ENCODE peak calls at places on chromosomes 16 and 17, in ten cellular contexts. One of them, this sample, is unnamed.

GRCh38 chr17:82031885-82032627 is 578 bp downstream of the RAC3 start:
- DNase-seq in astrocyte of the cerebellum: no peak
- DNase-seq in fibroblast of lung: no peak
- DNase-seq in A549: no peak
- DNase-seq in fibroblast of pulmonary artery: no peak
- DNase-seq in body of pancreas: peak; percentile 60
- DNase-seq in fibroblast of mammary gland: no peak
- DNase-seq in BE2C: no peak
- DNase-seq in neural progenitor cell: peak; percentile 38
- DNase-seq in stomach: peak; percentile 74
- DNase-seq in this sample: no peak

GRCh38 chr17:3659541-3660111 is 8.8 kb downstream of the TAX1BP3 start:
- DNase-seq in astrocyte of the cerebellum: peak; percentile 81
- DNase-seq in fibroblast of lung: peak; percentile 94
- DNase-seq in A549: peak; percentile 80
- DNase-seq in fibroblast of pulmonary artery: peak; percentile 87
- DNase-seq in body of pancreas: peak; percentile 72
- DNase-seq in fibroblast of mammary gland: peak; percentile 96
- DNase-seq in BE2C: no peak
- DNase-seq in neural progenitor cell: no peak
- DNase-seq in stomach: peak; percentile 76
- DNase-seq in this sample: peak; percentile 95

GRCh38 chr16:31099860-31100638 is 5.5 kb upstream of the VKORC1 start:
- DNase-seq in astrocyte of the cerebellum: no peak
- DNase-seq in fibroblast of lung: peak; percentile 21
- DNase-seq in A549: no peak
- DNase-seq in fibroblast of pulmonary artery: peak; percentile 30
- DNase-seq in body of pancreas: no peak
- DNase-seq in fibroblast of mammary gland: peak; percentile 91
- DNase-seq in BE2C: no peak
- DNase-seq in neural progenitor cell: no peak
- DNase-seq in stomach: no peak
- DNase-seq in this sample: no peak

GRCh38 chr16:49281843-49282642 is 405 bp upstream of the CBLN1 start:
- DNase-seq in astrocyte of the cerebellum: no peak
- DNase-seq in fibroblast of lung: peak; percentile 23
- DNase-seq in A549: peak; percentile 78
- DNase-seq in fibroblast of pulmonary artery: peak; percentile 55
- DNase-seq in body of pancreas: peak; percentile 91
- DNase-seq in fibroblast of mammary gland: peak; percentile 54
- DNase-seq in BE2C: peak; percentile 97
- DNase-seq in neural progenitor cell: peak; percentile 99
- DNase-seq in stomach: peak; percentile 77
- DNase-seq in this sample: peak; percentile 51

GRCh38 chr17:74830861-74831260 is 28.8 kb downstream of the GRIN2C start:
- DNase-seq in astrocyte of the cerebellum: no peak
- DNase-seq in fibroblast of lung: no peak
- DNase-seq in A549: no peak
- DNase-seq in fibroblast of pulmonary artery: no peak
- DNase-seq in body of pancreas: no peak
- DNase-seq in fibroblast of mammary gland: no peak
- DNase-seq in BE2C: no peak
- DNase-seq in neural progenitor cell: no peak
- DNase-seq in stomach: no peak
- DNase-seq in this sample: no peak

GRCh38 chr17:17900615-17901520 is 64.1 kb upstream of the SREBF1 start:
- DNase-seq in astrocyte of the cerebellum: peak; percentile 95
- DNase-seq in fibroblast of lung: peak; percentile 99
- DNase-seq in A549: peak; percentile 83
- DNase-seq in fibroblast of pulmonary artery: peak; percentile 97
- DNase-seq in body of pancreas: peak; percentile 85
- DNase-seq in fibroblast of mammary gland: peak; percentile 99
- DNase-seq in BE2C: peak; percentile 60
- DNase-seq in neural progenitor cell: no peak
- DNase-seq in stomach: peak; percentile 60
- DNase-seq in this sample: peak; percentile 98

GRCh38 chr16:16143038-16143763 is 80.1 kb downstream of the ABCC6 start:
- DNase-seq in astrocyte of the cerebellum: no peak
- DNase-seq in fibroblast of lung: no peak
- DNase-seq in A549: peak; percentile 69
- DNase-seq in fibroblast of pulmonary artery: no peak
- DNase-seq in body of pancreas: peak; percentile 12
- DNase-seq in fibroblast of mammary gland: no peak
- DNase-seq in BE2C: peak; percentile 34
- DNase-seq in neural progenitor cell: peak; percentile 37
- DNase-seq in stomach: no peak
- DNase-seq in this sample: no peak

GRCh38 chr17:28227278-28228108 is 91.5 kb upstream of the TMEM97 start:
- DNase-seq in astrocyte of the cerebellum: no peak
- DNase-seq in fibroblast of lung: peak; percentile 19
- DNase-seq in A549: peak; percentile 94
- DNase-seq in fibroblast of pulmonary artery: peak; percentile 23
- DNase-seq in body of pancreas: peak; percentile 97
- DNase-seq in fibroblast of mammary gland: peak; percentile 19
- DNase-seq in BE2C: peak; percentile 21
- DNase-seq in neural progenitor cell: peak; percentile 99
- DNase-seq in stomach: peak; percentile 87
- DNase-seq in this sample: peak; percentile 16

GRCh38 chr17:80182845-80183223 is 13.0 kb downstream of the CARD14 start:
- DNase-seq in astrocyte of the cerebellum: no peak
- DNase-seq in fibroblast of lung: no peak
- DNase-seq in A549: no peak
- DNase-seq in fibroblast of pulmonary artery: no peak
- DNase-seq in body of pancreas: no peak
- DNase-seq in fibroblast of mammary gland: no peak
- DNase-seq in BE2C: no peak
- DNase-seq in neural progenitor cell: no peak
- DNase-seq in stomach: no peak
- DNase-seq in this sample: no peak

GRCh38 chr16:74844041-74844826 is 69.6 kb upstream of the FA2H start:
- DNase-seq in astrocyte of the cerebellum: no peak
- DNase-seq in fibroblast of lung: no peak
- DNase-seq in A549: no peak
- DNase-seq in fibroblast of pulmonary artery: no peak
- DNase-seq in body of pancreas: no peak
- DNase-seq in fibroblast of mammary gland: peak; percentile 29
- DNase-seq in BE2C: no peak
- DNase-seq in neural progenitor cell: no peak
- DNase-seq in stomach: no peak
- DNase-seq in this sample: peak; percentile 18

GRCh38 chr17:70106551-70106950 is 31.5 kb downstream of the KCNJ16 start:
- DNase-seq in astrocyte of the cerebellum: no peak
- DNase-seq in fibroblast of lung: no peak
- DNase-seq in A549: no peak
- DNase-seq in fibroblast of pulmonary artery: no peak
- DNase-seq in body of pancreas: no peak
- DNase-seq in fibroblast of mammary gland: no peak
- DNase-seq in BE2C: no peak
- DNase-seq in neural progenitor cell: no peak
- DNase-seq in stomach: no peak
- DNase-seq in this sample: no peak

GRCh38 chr17:48416971-48417370 is 13.0 kb downstream of the SKAP1 start:
- DNase-seq in astrocyte of the cerebellum: no peak
- DNase-seq in fibroblast of lung: no peak
- DNase-seq in A549: no peak
- DNase-seq in fibroblast of pulmonary artery: no peak
- DNase-seq in body of pancreas: no peak
- DNase-seq in fibroblast of mammary gland: no peak
- DNase-seq in BE2C: no peak
- DNase-seq in neural progenitor cell: no peak
- DNase-seq in stomach: no peak
- DNase-seq in this sample: no peak

GRCh38 chr17:46841561-46842379 is 9.6 kb upstream of the WNT9B start:
- DNase-seq in astrocyte of the cerebellum: no peak
- DNase-seq in fibroblast of lung: no peak
- DNase-seq in A549: peak; percentile 54
- DNase-seq in fibroblast of pulmonary artery: peak; percentile 10
- DNase-seq in body of pancreas: no peak
- DNase-seq in fibroblast of mammary gland: no peak
- DNase-seq in BE2C: peak; percentile 41
- DNase-seq in neural progenitor cell: peak; percentile 77
- DNase-seq in stomach: no peak
- DNase-seq in this sample: no peak

GRCh38 chr17:81285179-81285878 is 9.8 kb downstream of the SLC38A10 start:
- DNase-seq in astrocyte of the cerebellum: no peak
- DNase-seq in fibroblast of lung: peak; percentile 21
- DNase-seq in A549: no peak
- DNase-seq in fibroblast of pulmonary artery: peak; percentile 42
- DNase-seq in body of pancreas: peak; percentile 81
- DNase-seq in fibroblast of mammary gland: peak; percentile 64
- DNase-seq in BE2C: no peak
- DNase-seq in neural progenitor cell: peak; percentile 21
- DNase-seq in stomach: peak; percentile 56
- DNase-seq in this sample: peak; percentile 66

GRCh38 chr16:57639172-57639571 is 10.7 kb downstream of the ADGRG1 start:
- DNase-seq in astrocyte of the cerebellum: no peak
- DNase-seq in fibroblast of lung: peak; percentile 43
- DNase-seq in A549: no peak
- DNase-seq in fibroblast of pulmonary artery: no peak
- DNase-seq in body of pancreas: peak; percentile 86
- DNase-seq in fibroblast of mammary gland: no peak
- DNase-seq in BE2C: peak; percentile 93
- DNase-seq in neural progenitor cell: peak; percentile 98
- DNase-seq in stomach: peak; percentile 67
- DNase-seq in this sample: no peak

GRCh38 chr17:45293413-45294211 is 23.2 kb downstream of the MAP3K14 start:
- DNase-seq in astrocyte of the cerebellum: peak; percentile 77
- DNase-seq in fibroblast of lung: peak; percentile 96
- DNase-seq in A549: peak; percentile 93
- DNase-seq in fibroblast of pulmonary artery: peak; percentile 87
- DNase-seq in body of pancreas: peak; percentile 91
- DNase-seq in fibroblast of mammary gland: peak; percentile 98
- DNase-seq in BE2C: peak; percentile 74
- DNase-seq in neural progenitor cell: no peak
- DNase-seq in stomach: peak; percentile 78
- DNase-seq in this sample: peak; percentile 91

GRCh38 chr17:6544770-6545169 is 11.6 kb downstream of the PITPNM3 start:
- DNase-seq in astrocyte of the cerebellum: no peak
- DNase-seq in fibroblast of lung: no peak
- DNase-seq in A549: no peak
- DNase-seq in fibroblast of pulmonary artery: no peak
- DNase-seq in body of pancreas: no peak
- DNase-seq in fibroblast of mammary gland: no peak
- DNase-seq in BE2C: no peak
- DNase-seq in neural progenitor cell: peak; percentile 31
- DNase-seq in stomach: no peak
- DNase-seq in this sample: no peak

GRCh38 chr16:50478773-50479149 is 69.4 kb upstream of the NKD1 start:
- DNase-seq in astrocyte of the cerebellum: no peak
- DNase-seq in fibroblast of lung: no peak
- DNase-seq in A549: no peak
- DNase-seq in fibroblast of pulmonary artery: no peak
- DNase-seq in body of pancreas: peak; percentile 5
- DNase-seq in fibroblast of mammary gland: no peak
- DNase-seq in BE2C: peak; percentile 33
- DNase-seq in neural progenitor cell: no peak
- DNase-seq in stomach: peak; percentile 76
- DNase-seq in this sample: no peak

GRCh38 chr17:58436805-58437239 is 19.5 kb upstream of the RNF43 start:
- DNase-seq in astrocyte of the cerebellum: no peak
- DNase-seq in fibroblast of lung: no peak
- DNase-seq in A549: no peak
- DNase-seq in fibroblast of pulmonary artery: no peak
- DNase-seq in body of pancreas: no peak
- DNase-seq in fibroblast of mammary gland: no peak
- DNase-seq in BE2C: no peak
- DNase-seq in neural progenitor cell: no peak
- DNase-seq in stomach: no peak
- DNase-seq in this sample: no peak

DNA sequence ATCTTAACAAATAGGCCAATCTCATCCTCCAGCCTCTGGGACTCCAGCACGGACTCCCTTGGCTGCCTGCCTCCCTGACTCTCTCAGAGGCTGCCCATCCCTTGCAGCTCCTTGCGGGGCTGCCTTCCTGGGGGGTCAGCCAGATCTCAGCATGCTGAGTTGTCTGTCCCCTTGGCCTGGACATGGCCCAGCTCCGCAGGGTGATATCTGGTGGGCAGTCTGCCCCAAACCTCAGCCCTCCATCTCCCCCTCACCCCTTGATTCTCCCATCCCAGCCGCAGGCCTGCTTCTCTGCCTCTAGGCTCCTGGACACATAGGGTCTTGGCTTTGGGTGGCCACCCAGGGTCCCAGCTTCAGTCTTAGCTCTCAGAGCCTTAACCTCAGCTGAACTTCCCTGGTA is 1.5 kb downstream of the MEOX1 start:
- DNase-seq in astrocyte of the cerebellum: no peak
- DNase-seq in fibroblast of lung: no peak
- DNase-seq in A549: no peak
- DNase-seq in fibroblast of pulmonary artery: no peak
- DNase-seq in body of pancreas: no peak
- DNase-seq in fibroblast of mammary gland: no peak
- DNase-seq in BE2C: no peak
- DNase-seq in neural progenitor cell: no peak
- DNase-seq in stomach: no peak
- DNase-seq in this sample: no peak
- TF ChIP-seq CTCF in astrocyte of the cerebellum: no peak
- TF ChIP-seq CTCF in fibroblast of lung: no peak
- TF ChIP-seq CTCF in A549: no peak
- TF ChIP-seq CTCF in fibroblast of pulmonary artery: no peak
- TF ChIP-seq CTCF in body of pancreas: no peak
- TF ChIP-seq CTCF in fibroblast of mammary gland: no peak
- TF ChIP-seq CTCF in BE2C: no peak
- TF ChIP-seq CTCF in neural progenitor cell: no peak
- TF ChIP-seq CTCF in stomach: no peak
- TF ChIP-seq CTCF in this sample: no peak

GRCh38 chr16:88880226-88881051 is 14.0 kb upstream of the PABPN1L start:
- DNase-seq in astrocyte of the cerebellum: no peak
- DNase-seq in fibroblast of lung: no peak
- DNase-seq in A549: no peak
- DNase-seq in fibroblast of pulmonary artery: no peak
- DNase-seq in body of pancreas: no peak
- DNase-seq in fibroblast of mammary gland: no peak
- DNase-seq in BE2C: no peak
- DNase-seq in neural progenitor cell: peak; percentile 40
- DNase-seq in stomach: no peak
- DNase-seq in this sample: no peak
- H3K4me3 ChIP-seq in astrocyte of the cerebellum: no peak overlapping the region
- H3K4me3 ChIP-seq in fibroblast of lung: no peak overlapping the region
- H3K4me3 ChIP-seq in A549: no peak overlapping the region
- H3K4me3 ChIP-seq in fibroblast of pulmonary artery: no peak overlapping the region
- H3K4me3 ChIP-seq in body of pancreas: no peak overlapping the region
- H3K4me3 ChIP-seq in fibroblast of mammary gland: no peak overlapping the region
- H3K4me3 ChIP-seq in BE2C: no peak overlapping the region
- H3K4me3 ChIP-seq in neural progenitor cell: no peak overlapping the region
- H3K4me3 ChIP-seq in stomach: peak overlapping the region; percentile 16
- H3K4me3 ChIP-seq in this sample: no peak overlapping the region

GRCh38 chr17:1906622-1907021 is 76.8 kb downstream of the RPA1 start:
- DNase-seq in astrocyte of the cerebellum: no peak
- DNase-seq in fibroblast of lung: no peak
- DNase-seq in A549: no peak
- DNase-seq in fibroblast of pulmonary artery: no peak
- DNase-seq in body of pancreas: no peak
- DNase-seq in fibroblast of mammary gland: no peak
- DNase-seq in BE2C: no peak
- DNase-seq in neural progenitor cell: peak; percentile 90
- DNase-seq in stomach: no peak
- DNase-seq in this sample: no peak
- TF ChIP-seq CTCF in astrocyte of the cerebellum: no peak
- TF ChIP-seq CTCF in fibroblast of lung: peak; percentile 5
- TF ChIP-seq CTCF in A549: no peak
- TF ChIP-seq CTCF in fibroblast of pulmonary artery: no peak
- TF ChIP-seq CTCF in body of pancreas: no peak
- TF ChIP-seq CTCF in fibroblast of mammary gland: no peak
- TF ChIP-seq CTCF in BE2C: peak; percentile 2
- TF ChIP-seq CTCF in neural progenitor cell: no peak
- TF ChIP-seq CTCF in stomach: no peak
- TF ChIP-seq CTCF in this sample: no peak

GRCh38 chr17:43645765-43646481 is 15.8 kb downstream of the MEOX1 start:
- DNase-seq in astrocyte of the cerebellum: no peak
- DNase-seq in fibroblast of lung: peak; percentile 30
- DNase-seq in A549: no peak
- DNase-seq in fibroblast of pulmonary artery: peak; percentile 74
- DNase-seq in body of pancreas: peak; percentile 36
- DNase-seq in fibroblast of mammary gland: peak; percentile 33
- DNase-seq in BE2C: peak; percentile 54
- DNase-seq in neural progenitor cell: peak; percentile 49
- DNase-seq in stomach: peak; percentile 45
- DNase-seq in this sample: peak; percentile 38
- H3K4me3 ChIP-seq in astrocyte of the cerebellum: peak overlapping the region; percentile 32
- H3K4me3 ChIP-seq in fibroblast of lung: peak overlapping the region; percentile 51
- H3K4me3 ChIP-seq in A549: no peak overlapping the region
- H3K4me3 ChIP-seq in fibroblast of pulmonary artery: peak overlapping the region; percentile 22
- H3K4me3 ChIP-seq in body of pancreas: peak overlapping the region; percentile 14
- H3K4me3 ChIP-seq in fibroblast of mammary gland: peak overlapping the region; percentile 36
- H3K4me3 ChIP-seq in BE2C: peak overlapping the region; percentile 47
- H3K4me3 ChIP-seq in neural progenitor cell: peak overlapping the region; percentile 39
- H3K4me3 ChIP-seq in stomach: peak overlapping the region; percentile 44
- H3K4me3 ChIP-seq in this sample: peak overlapping the region; percentile 30

This sample was measured in cardiac fibroblast.